ENCODE peak calls at places on chromosomes 5 and 9, in five cellular contexts. H is HCT116, R is NB4, G is A549, D is WTC11. E is an unnamed sample.

GRCh38 chr5:144092510-144092909 is 77.9 kb downstream of the YIPF5 start:
- DNase-seq in R (no peak), D (no peak), G (no peak), H (no peak), E (no peak)

GRCh38 chr5:87074072-87074471 is 193.6 kb upstream of the RASA1 start:
- DNase-seq in R (no peak), H (no peak), D (no peak), G (no peak), E (no peak)

GRCh38 chr9:133184971-133185370 is 21.3 kb upstream of the GBGT1 start:
- DNase-seq in D (no peak), H (peak), R (peak), G (peak), E (no peak)

GRCh38 chr5:113250341-113250953 is 184.3 kb downstream of the TSSK1B start:
- DNase-seq in G (no peak), D (no peak), H (no peak), R (no peak), E (no peak)

GRCh38 chr5:131682175-131682574 is 47.1 kb upstream of the RAPGEF6 start:
- DNase-seq in D (no peak), H (no peak), R (no peak), G (no peak), E (no peak)

GRCh38 chr5:4058899-4059298 is 463.3 kb downstream of the IRX1 start:
- DNase-seq in H (no peak), G (no peak), R (no peak), D (no peak), E (no peak)

GRCh38 chr9:14417230-14417629 is 103.3 kb upstream of the NFIB start:
- DNase-seq in G (no peak), D (no peak), R (no peak), H (no peak), E (no peak)

GRCh38 chr5:181241393-181241975 is 2.2 kb downstream of the RACK1 start:
- DNase-seq in R (peak), H (no peak), G (no peak), D (no peak), E (no peak)

GRCh38 chr9:108553111-108553635 is 302.6 kb downstream of the ACTL7B start:
- DNase-seq in D (no peak), H (no peak), G (no peak), R (no peak), E (no peak)

GRCh38 chr9:22158275-22158674 is 149.2 kb upstream of the CDKN2B start:
- DNase-seq in H (no peak), D (no peak), R (no peak), G (no peak), E (no peak)

GRCh38 chr9:14207352-14207995 is 106.5 kb downstream of the NFIB start:
- DNase-seq in R (no peak), G (no peak), H (no peak), D (no peak), E (peak)

GRCh38 chr9:93058357-93059096 is at the start of gene SUSD3:
- DNase-seq in G (no peak), H (peak), D (peak), R (peak), E (peak)

GRCh38 chr9:93059097-93059959 is 827 bp downstream of the SUSD3 start:
- DNase-seq in G (no peak), R (peak), D (no peak), H (no peak), E (no peak)

GRCh38 chr9:93059960-93060591 is 1.6 kb downstream of the SUSD3 start:
- DNase-seq in D (no peak), H (no peak), R (no peak), G (no peak), E (no peak)

GRCh38 chr9:93057024-93057702 is 1.3 kb upstream of the SUSD3 start:
- DNase-seq in R (no peak), G (no peak), D (peak), H (no peak), E (no peak)

GRCh38 chr9:93057703-93058356 is 671 bp upstream of the SUSD3 start:
- DNase-seq in D (no peak), G (no peak), H (no peak), R (no peak), E (no peak)
- TF ChIP-seq MAX in D (no peak), G (no peak), H (no peak), R (no peak), E (no peak)

GRCh38 chr5:31343946-31344345 is 150.5 kb downstream of the CDH6 start:
- DNase-seq in R (no peak), D (no peak), H (no peak), G (no peak), E (no peak)

GRCh38 chr5:31347558-31347905 is 154.0 kb downstream of the CDH6 start:
- DNase-seq in H (no peak), G (no peak), D (no peak), R (no peak), E (no peak)

GRCh38 chr5:31350395-31350794 is 156.9 kb downstream of the CDH6 start:
- DNase-seq in D (no peak), G (no peak), R (no peak), H (no peak), E (no peak)

GRCh38 chr5:31346896-31347557 is 153.5 kb downstream of the CDH6 start:
- DNase-seq in H (no peak), R (peak), G (no peak), D (no peak), E (no peak)
- TF ChIP-seq MAX in H (no peak), R (no peak), G (no peak), D (no peak), E (no peak)

GRCh38 chr5:179154346-179154990 is 94.3 kb downstream of the ZNF354C start:
- DNase-seq in G (no peak), D (peak), R (no peak), H (no peak), E (no peak)
- TF ChIP-seq MAX in G (no peak), D (no peak), R (no peak), H (no peak), E (no peak)

GRCh38 chr5:176833286-176833685 is 22.9 kb downstream of the UNC5A start:
- DNase-seq in H (no peak), D (no peak), R (no peak), G (no peak), E (no peak)
- TF ChIP-seq MAX in H (no peak), D (no peak), R (no peak), G (no peak), E (no peak)

GRCh38 chr5:140342287-140342686 is 4.1 kb downstream of the HBEGF start:
- DNase-seq in G (no peak), R (peak), D (no peak), H (no peak), E (peak)
- TF ChIP-seq MAX in G (no peak), R (peak), D (no peak), H (no peak), E (no peak)

DNA sequence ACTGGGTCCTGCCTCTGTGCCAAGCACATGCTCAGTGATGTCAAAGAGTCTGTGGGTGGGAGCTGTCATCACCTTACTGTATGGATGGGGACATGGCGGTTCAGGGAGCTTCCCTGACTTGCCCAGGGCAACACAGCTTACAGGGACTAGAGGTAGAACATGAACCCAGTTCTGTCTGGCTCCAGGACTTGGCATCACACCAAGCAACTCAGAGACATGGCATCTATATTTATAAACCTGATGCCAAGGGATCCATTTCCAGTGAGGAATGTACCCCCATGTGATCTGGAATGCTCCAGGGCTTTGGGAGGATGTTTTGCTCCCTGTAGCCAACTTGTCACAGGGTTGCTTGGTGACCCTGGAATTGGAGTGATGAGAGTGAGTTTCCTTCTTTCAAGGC is 38.3 kb upstream of the TEX48 start:
- DNase-seq in R (no peak), H (no peak), D (no peak), G (no peak), E (no peak)
- TF ChIP-seq MAX in R (no peak), H (no peak), D (no peak), G (no peak), E (no peak)

DNA sequence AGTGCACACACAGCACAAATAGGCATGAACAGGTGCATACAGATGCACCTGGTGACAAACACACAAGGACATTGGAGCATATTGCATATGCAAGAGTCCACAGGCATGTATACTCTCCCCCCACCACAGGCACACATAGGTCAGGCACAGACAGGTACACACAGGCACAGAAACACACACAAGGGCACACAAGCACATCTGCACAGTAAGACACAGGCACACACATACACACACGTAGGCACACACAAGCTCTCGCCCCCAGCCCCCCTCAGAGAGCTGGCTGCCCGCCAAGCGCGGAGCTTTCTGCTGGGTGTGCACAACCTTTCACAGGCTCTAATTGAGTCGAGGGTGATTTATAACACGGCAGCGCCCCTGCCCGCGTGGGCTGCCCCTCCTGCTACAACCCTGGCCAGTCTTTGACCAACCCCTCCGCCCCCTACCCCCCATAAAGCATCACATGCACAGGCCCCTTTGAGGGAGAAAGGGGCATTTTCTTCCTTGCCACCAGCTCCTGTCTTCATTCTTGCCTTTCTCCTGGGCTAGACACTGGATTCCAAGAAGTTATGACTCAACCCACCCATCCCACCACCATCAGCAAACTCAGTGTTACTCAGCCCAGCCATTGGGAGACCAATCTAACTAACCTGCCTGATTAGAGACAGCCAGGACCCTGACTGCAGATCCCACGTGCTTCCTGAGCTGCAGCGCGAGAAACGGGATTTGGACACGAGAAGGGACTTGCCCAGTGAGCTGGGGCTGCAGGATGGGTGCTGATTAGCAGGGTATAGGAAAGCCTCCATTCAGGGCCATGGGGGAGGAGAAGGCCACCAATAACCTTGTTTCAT is 42.9 kb upstream of the PSD2 start:
- DNase-seq in H (no peak), G (no peak), R (no peak), D (no peak), E (no peak)
- TF ChIP-seq MAX in H (no peak), G (no peak), R (no peak), D (no peak), E (no peak)

GRCh38 chr9:128987800-128988199 is 40.3 kb downstream of the NUP188 start:
- DNase-seq in R (no peak), D (no peak), G (no peak), H (no peak), E (no peak)
- TF ChIP-seq MAX in R (no peak), D (no peak), G (no peak), H (no peak), E (no peak)

GRCh38 chr5:151040211-151040747 is 19.9 kb downstream of the GPX3 start:
- DNase-seq in G (peak), R (no peak), D (no peak), H (peak), E (no peak)

GRCh38 chr5:151039665-151040064 is 19.3 kb downstream of the GPX3 start:
- DNase-seq in G (no peak), R (no peak), H (no peak), D (no peak), E (no peak)

GRCh38 chr5:151038801-151039238 is 18.4 kb downstream of the GPX3 start:
- DNase-seq in R (no peak), D (no peak), G (no peak), H (no peak), E (no peak)

GRCh38 chr5:151041577-151042268 is 21.3 kb downstream of the GPX3 start:
- DNase-seq in G (no peak), R (no peak), D (no peak), H (no peak), E (no peak)

DNA sequence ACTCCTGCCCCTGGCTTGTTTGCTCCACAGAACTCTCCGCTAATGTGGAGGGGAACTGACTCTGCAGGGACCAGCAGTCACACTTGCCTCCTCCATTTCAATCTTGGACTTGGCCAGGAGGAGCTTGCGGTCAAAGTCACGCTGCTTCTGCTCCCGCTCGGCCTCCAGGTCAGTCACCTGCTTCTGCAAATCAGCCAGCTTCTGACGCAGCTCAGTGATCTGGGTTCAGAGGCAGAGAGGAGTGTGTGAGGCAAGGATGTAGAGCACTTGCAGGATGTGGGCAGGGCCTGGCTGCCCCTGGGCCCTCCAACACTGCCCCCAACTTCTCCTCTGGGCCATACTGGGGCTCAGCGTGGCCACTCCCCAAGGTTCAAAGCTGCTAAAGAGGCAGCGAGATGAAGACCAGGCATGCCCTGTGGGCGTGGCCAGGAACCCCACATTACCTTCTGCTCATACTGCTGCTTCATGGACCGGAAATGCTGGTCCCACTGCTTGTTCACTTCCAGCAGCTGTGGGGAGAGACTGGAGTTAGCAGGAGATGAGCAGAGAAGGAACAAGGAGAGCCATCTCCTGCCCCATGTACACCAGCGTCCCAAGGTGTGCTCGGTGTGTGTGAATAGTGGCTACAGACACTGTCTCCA is 22.2 kb downstream of the GPX3 start:
- DNase-seq in G (no peak), D (no peak), H (no peak), R (no peak), E (no peak)
- TF ChIP-seq MAX in G (no peak), D (no peak), H (no peak), R (no peak), E (no peak)

GRCh38 chr5:108016101-108016500 is 345.4 kb upstream of the EFNA5 start:
- DNase-seq in D (no peak), R (no peak), H (no peak), G (no peak), E (no peak)
- TF ChIP-seq MAX in D (no peak), R (no peak), H (no peak), G (no peak), E (no peak)